ENCODE peak calls at places on chromosome 13, in nine cellular contexts. One of them, this sample, is unnamed.

GRCh38 chr13:36418022-36418805 is 14.1 kb upstream of the CCNA1 start:
- DNase-seq in stromal cell of bone marrow: peak; percentile 37
- DNase-seq in AG08396: no peak
- DNase-seq in stimulated activated CD8-positive, alpha-beta memory T cell treated with anti-CD3 and anti-CD28 coated beads, Interleukin-4, amount 100 ng/mL, for 4 hours: no peak
- DNase-seq in cardiac muscle cell: peak; percentile 72
- DNase-seq in fibroblast of villous mesenchyme: peak; percentile 89
- DNase-seq in fibroblast of lung: peak; percentile 77
- DNase-seq in HT1080: peak; percentile 91
- DNase-seq in AG09309: no peak
- DNase-seq in this sample: no peak

GRCh38 chr13:102847272-102848234 is 1.7 kb downstream of the ERCC5 start:
- DNase-seq in stromal cell of bone marrow: no peak
- DNase-seq in AG08396: no peak
- DNase-seq in stimulated activated CD8-positive, alpha-beta memory T cell treated with anti-CD3 and anti-CD28 coated beads, Interleukin-4, amount 100 ng/mL, for 4 hours: no peak
- DNase-seq in cardiac muscle cell: peak; percentile 60
- DNase-seq in fibroblast of villous mesenchyme: peak; percentile 60
- DNase-seq in fibroblast of lung: peak; percentile 70
- DNase-seq in HT1080: peak; percentile 49
- DNase-seq in AG09309: no peak
- DNase-seq in this sample: no peak

GRCh38 chr13:91017031-91017668 is 330.3 kb upstream of the MIR17HG start:
- DNase-seq in stromal cell of bone marrow: peak; percentile 2
- DNase-seq in AG08396: peak; percentile 23
- DNase-seq in stimulated activated CD8-positive, alpha-beta memory T cell treated with anti-CD3 and anti-CD28 coated beads, Interleukin-4, amount 100 ng/mL, for 4 hours: no peak
- DNase-seq in cardiac muscle cell: peak; percentile 58
- DNase-seq in fibroblast of villous mesenchyme: peak; percentile 10
- DNase-seq in fibroblast of lung: peak; percentile 47
- DNase-seq in HT1080: peak; percentile 73
- DNase-seq in AG09309: no peak
- DNase-seq in this sample: peak; percentile 52

GRCh38 chr13:41649659-41650058 is 192.3 kb downstream of the RGCC start:
- DNase-seq in stromal cell of bone marrow: no peak
- DNase-seq in AG08396: no peak
- DNase-seq in stimulated activated CD8-positive, alpha-beta memory T cell treated with anti-CD3 and anti-CD28 coated beads, Interleukin-4, amount 100 ng/mL, for 4 hours: no peak
- DNase-seq in cardiac muscle cell: peak; percentile 46
- DNase-seq in fibroblast of villous mesenchyme: no peak
- DNase-seq in fibroblast of lung: peak; percentile 42
- DNase-seq in HT1080: no peak
- DNase-seq in AG09309: no peak
- DNase-seq in this sample: peak; percentile 45

GRCh38 chr13:84445776-84446175 is 563.5 kb upstream of the SLITRK1 start:
- DNase-seq in stromal cell of bone marrow: no peak
- DNase-seq in AG08396: peak; percentile 29
- DNase-seq in stimulated activated CD8-positive, alpha-beta memory T cell treated with anti-CD3 and anti-CD28 coated beads, Interleukin-4, amount 100 ng/mL, for 4 hours: no peak
- DNase-seq in cardiac muscle cell: peak; percentile 3
- DNase-seq in fibroblast of villous mesenchyme: no peak
- DNase-seq in fibroblast of lung: no peak
- DNase-seq in HT1080: no peak
- DNase-seq in AG09309: peak; percentile 28
- DNase-seq in this sample: no peak

GRCh38 chr13:71864094-71864980 is 2.7 kb downstream of the DACH1 start:
- DNase-seq in stromal cell of bone marrow: no peak
- DNase-seq in AG08396: no peak
- DNase-seq in stimulated activated CD8-positive, alpha-beta memory T cell treated with anti-CD3 and anti-CD28 coated beads, Interleukin-4, amount 100 ng/mL, for 4 hours: no peak
- DNase-seq in cardiac muscle cell: peak; percentile 5
- DNase-seq in fibroblast of villous mesenchyme: peak; percentile 49
- DNase-seq in fibroblast of lung: peak; percentile 43
- DNase-seq in HT1080: no peak
- DNase-seq in AG09309: no peak
- DNase-seq in this sample: no peak

GRCh38 chr13:109704771-109705628 is 81.4 kb downstream of the IRS2 start:
- DNase-seq in stromal cell of bone marrow: no peak
- DNase-seq in AG08396: no peak
- DNase-seq in stimulated activated CD8-positive, alpha-beta memory T cell treated with anti-CD3 and anti-CD28 coated beads, Interleukin-4, amount 100 ng/mL, for 4 hours: no peak
- DNase-seq in cardiac muscle cell: peak; percentile 42
- DNase-seq in fibroblast of villous mesenchyme: peak; percentile 36
- DNase-seq in fibroblast of lung: peak; percentile 32
- DNase-seq in HT1080: no peak
- DNase-seq in AG09309: no peak
- DNase-seq in this sample: no peak

GRCh38 chr13:40496035-40496810 is 170.2 kb downstream of the FOXO1 start:
- DNase-seq in stromal cell of bone marrow: no peak
- DNase-seq in AG08396: no peak
- DNase-seq in stimulated activated CD8-positive, alpha-beta memory T cell treated with anti-CD3 and anti-CD28 coated beads, Interleukin-4, amount 100 ng/mL, for 4 hours: no peak
- DNase-seq in cardiac muscle cell: no peak
- DNase-seq in fibroblast of villous mesenchyme: no peak
- DNase-seq in fibroblast of lung: no peak
- DNase-seq in HT1080: no peak
- DNase-seq in AG09309: no peak
- DNase-seq in this sample: no peak

GRCh38 chr13:101618440-101619187 is 166.1 kb downstream of the ITGBL1 start:
- DNase-seq in stromal cell of bone marrow: no peak
- DNase-seq in AG08396: no peak
- DNase-seq in stimulated activated CD8-positive, alpha-beta memory T cell treated with anti-CD3 and anti-CD28 coated beads, Interleukin-4, amount 100 ng/mL, for 4 hours: no peak
- DNase-seq in cardiac muscle cell: no peak
- DNase-seq in fibroblast of villous mesenchyme: peak; percentile 17
- DNase-seq in fibroblast of lung: no peak
- DNase-seq in HT1080: no peak
- DNase-seq in AG09309: no peak
- DNase-seq in this sample: no peak

GRCh38 chr13:113650731-113651148 is 7.3 kb downstream of the ATP4B start:
- DNase-seq in stromal cell of bone marrow: no peak
- DNase-seq in AG08396: no peak
- DNase-seq in stimulated activated CD8-positive, alpha-beta memory T cell treated with anti-CD3 and anti-CD28 coated beads, Interleukin-4, amount 100 ng/mL, for 4 hours: no peak
- DNase-seq in cardiac muscle cell: no peak
- DNase-seq in fibroblast of villous mesenchyme: no peak
- DNase-seq in fibroblast of lung: no peak
- DNase-seq in HT1080: no peak
- DNase-seq in AG09309: no peak
- DNase-seq in this sample: no peak

GRCh38 chr13:110644892-110645521 is 29.7 kb downstream of the NAXD start:
- DNase-seq in stromal cell of bone marrow: peak; percentile 14
- DNase-seq in AG08396: peak; percentile 79
- DNase-seq in stimulated activated CD8-positive, alpha-beta memory T cell treated with anti-CD3 and anti-CD28 coated beads, Interleukin-4, amount 100 ng/mL, for 4 hours: no peak
- DNase-seq in cardiac muscle cell: peak; percentile 65
- DNase-seq in fibroblast of villous mesenchyme: peak; percentile 66
- DNase-seq in fibroblast of lung: peak; percentile 64
- DNase-seq in HT1080: no peak
- DNase-seq in AG09309: peak; percentile 4
- DNase-seq in this sample: no peak

GRCh38 chr13:48731957-48732569 is 78.3 kb downstream of the CYSLTR2 start:
- DNase-seq in stromal cell of bone marrow: no peak
- DNase-seq in AG08396: no peak
- DNase-seq in stimulated activated CD8-positive, alpha-beta memory T cell treated with anti-CD3 and anti-CD28 coated beads, Interleukin-4, amount 100 ng/mL, for 4 hours: peak; percentile 27
- DNase-seq in cardiac muscle cell: peak; percentile 52
- DNase-seq in fibroblast of villous mesenchyme: peak; percentile 42
- DNase-seq in fibroblast of lung: no peak
- DNase-seq in HT1080: no peak
- DNase-seq in AG09309: no peak
- DNase-seq in this sample: no peak

GRCh38 chr13:41694902-41695301 is 237.6 kb downstream of the RGCC start:
- DNase-seq in stromal cell of bone marrow: peak; percentile 94
- DNase-seq in AG08396: peak; percentile 57
- DNase-seq in stimulated activated CD8-positive, alpha-beta memory T cell treated with anti-CD3 and anti-CD28 coated beads, Interleukin-4, amount 100 ng/mL, for 4 hours: no peak
- DNase-seq in cardiac muscle cell: peak; percentile 95
- DNase-seq in fibroblast of villous mesenchyme: peak; percentile 98
- DNase-seq in fibroblast of lung: peak; percentile 98
- DNase-seq in HT1080: peak; percentile 88
- DNase-seq in AG09309: peak; percentile 91
- DNase-seq in this sample: no peak

GRCh38 chr13:83065136-83065535 is 817.1 kb downstream of the SLITRK1 start:
- DNase-seq in stromal cell of bone marrow: peak; percentile 83
- DNase-seq in AG08396: peak; percentile 10
- DNase-seq in stimulated activated CD8-positive, alpha-beta memory T cell treated with anti-CD3 and anti-CD28 coated beads, Interleukin-4, amount 100 ng/mL, for 4 hours: no peak
- DNase-seq in cardiac muscle cell: peak; percentile 97
- DNase-seq in fibroblast of villous mesenchyme: peak; percentile 13
- DNase-seq in fibroblast of lung: peak; percentile 97
- DNase-seq in HT1080: peak; percentile 44
- DNase-seq in AG09309: peak; percentile 55
- DNase-seq in this sample: no peak

GRCh38 chr13:24097667-24098066 is 62.9 kb upstream of the SPATA13 start:
- DNase-seq in stromal cell of bone marrow: no peak
- DNase-seq in AG08396: no peak
- DNase-seq in stimulated activated CD8-positive, alpha-beta memory T cell treated with anti-CD3 and anti-CD28 coated beads, Interleukin-4, amount 100 ng/mL, for 4 hours: no peak
- DNase-seq in cardiac muscle cell: no peak
- DNase-seq in fibroblast of villous mesenchyme: no peak
- DNase-seq in fibroblast of lung: no peak
- DNase-seq in HT1080: no peak
- DNase-seq in AG09309: no peak
- DNase-seq in this sample: no peak

GRCh38 chr13:39485314-39485700 is 117.7 kb downstream of the LHFPL6 start:
- DNase-seq in stromal cell of bone marrow: no peak
- DNase-seq in AG08396: no peak
- DNase-seq in stimulated activated CD8-positive, alpha-beta memory T cell treated with anti-CD3 and anti-CD28 coated beads, Interleukin-4, amount 100 ng/mL, for 4 hours: no peak
- DNase-seq in cardiac muscle cell: peak; percentile 35
- DNase-seq in fibroblast of villous mesenchyme: no peak
- DNase-seq in fibroblast of lung: no peak
- DNase-seq in HT1080: no peak
- DNase-seq in AG09309: no peak
- DNase-seq in this sample: no peak

GRCh38 chr13:72643339-72643989 is 84.0 kb downstream of the MZT1 start:
- DNase-seq in stromal cell of bone marrow: peak; percentile 23
- DNase-seq in AG08396: peak; percentile 18
- DNase-seq in stimulated activated CD8-positive, alpha-beta memory T cell treated with anti-CD3 and anti-CD28 coated beads, Interleukin-4, amount 100 ng/mL, for 4 hours: peak; percentile 38
- DNase-seq in cardiac muscle cell: peak; percentile 66
- DNase-seq in fibroblast of villous mesenchyme: peak; percentile 68
- DNase-seq in fibroblast of lung: peak; percentile 64
- DNase-seq in HT1080: no peak
- DNase-seq in AG09309: peak; percentile 3
- DNase-seq in this sample: peak; percentile 70

GRCh38 chr13:74258951-74259350 is 124.7 kb upstream of the KLF12 start:
- DNase-seq in stromal cell of bone marrow: no peak
- DNase-seq in AG08396: no peak
- DNase-seq in stimulated activated CD8-positive, alpha-beta memory T cell treated with anti-CD3 and anti-CD28 coated beads, Interleukin-4, amount 100 ng/mL, for 4 hours: no peak
- DNase-seq in cardiac muscle cell: no peak
- DNase-seq in fibroblast of villous mesenchyme: no peak
- DNase-seq in fibroblast of lung: no peak
- DNase-seq in HT1080: no peak
- DNase-seq in AG09309: no peak
- DNase-seq in this sample: no peak

GRCh38 chr13:99821741-99822140 is 149.8 kb downstream of the ZIC5 start:
- DNase-seq in stromal cell of bone marrow: no peak
- DNase-seq in AG08396: no peak
- DNase-seq in stimulated activated CD8-positive, alpha-beta memory T cell treated with anti-CD3 and anti-CD28 coated beads, Interleukin-4, amount 100 ng/mL, for 4 hours: no peak
- DNase-seq in cardiac muscle cell: no peak
- DNase-seq in fibroblast of villous mesenchyme: no peak
- DNase-seq in fibroblast of lung: no peak
- DNase-seq in HT1080: peak; percentile 37
- DNase-seq in AG09309: no peak
- DNase-seq in this sample: no peak

GRCh38 chr13:52454459-52454824 is 836 bp upstream of the CKAP2 start:
- DNase-seq in stromal cell of bone marrow: no peak
- DNase-seq in AG08396: no peak
- DNase-seq in stimulated activated CD8-positive, alpha-beta memory T cell treated with anti-CD3 and anti-CD28 coated beads, Interleukin-4, amount 100 ng/mL, for 4 hours: no peak
- DNase-seq in cardiac muscle cell: no peak
- DNase-seq in fibroblast of villous mesenchyme: peak; percentile 13
- DNase-seq in fibroblast of lung: peak; percentile 7
- DNase-seq in HT1080: peak; percentile 34
- DNase-seq in AG09309: no peak
- DNase-seq in this sample: peak; percentile 17

GRCh38 chr13:20387006-20387405 is 138.7 kb downstream of the CRYL1 start:
- DNase-seq in stromal cell of bone marrow: no peak
- DNase-seq in AG08396: no peak
- DNase-seq in stimulated activated CD8-positive, alpha-beta memory T cell treated with anti-CD3 and anti-CD28 coated beads, Interleukin-4, amount 100 ng/mL, for 4 hours: no peak
- DNase-seq in cardiac muscle cell: no peak
- DNase-seq in fibroblast of villous mesenchyme: no peak
- DNase-seq in fibroblast of lung: no peak
- DNase-seq in HT1080: no peak
- DNase-seq in AG09309: no peak
- DNase-seq in this sample: no peak

GRCh38 chr13:98353750-98354149 is 176.7 kb upstream of the RNF113B start:
- DNase-seq in stromal cell of bone marrow: no peak
- DNase-seq in AG08396: no peak
- DNase-seq in stimulated activated CD8-positive, alpha-beta memory T cell treated with anti-CD3 and anti-CD28 coated beads, Interleukin-4, amount 100 ng/mL, for 4 hours: no peak
- DNase-seq in cardiac muscle cell: no peak
- DNase-seq in fibroblast of villous mesenchyme: peak; percentile 59
- DNase-seq in fibroblast of lung: no peak
- DNase-seq in HT1080: no peak
- DNase-seq in AG09309: no peak
- DNase-seq in this sample: no peak

GRCh38 chr13:33519561-33520479 is 234.3 kb upstream of the STARD13 start:
- DNase-seq in stromal cell of bone marrow: peak; percentile 77
- DNase-seq in AG08396: peak; percentile 65
- DNase-seq in stimulated activated CD8-positive, alpha-beta memory T cell treated with anti-CD3 and anti-CD28 coated beads, Interleukin-4, amount 100 ng/mL, for 4 hours: no peak
- DNase-seq in cardiac muscle cell: peak; percentile 84
- DNase-seq in fibroblast of villous mesenchyme: peak; percentile 94
- DNase-seq in fibroblast of lung: peak; percentile 57
- DNase-seq in HT1080: peak; percentile 15
- DNase-seq in AG09309: peak; percentile 86
- DNase-seq in this sample: no peak

GRCh38 chr13:48866204-48866603 is 109.5 kb upstream of the FNDC3A start:
- DNase-seq in stromal cell of bone marrow: no peak
- DNase-seq in AG08396: no peak
- DNase-seq in stimulated activated CD8-positive, alpha-beta memory T cell treated with anti-CD3 and anti-CD28 coated beads, Interleukin-4, amount 100 ng/mL, for 4 hours: no peak
- DNase-seq in cardiac muscle cell: peak; percentile 25
- DNase-seq in fibroblast of villous mesenchyme: peak; percentile 40
- DNase-seq in fibroblast of lung: no peak
- DNase-seq in HT1080: no peak
- DNase-seq in AG09309: no peak
- DNase-seq in this sample: no peak

GRCh38 chr13:89541091-89542030 is 1806.1 kb upstream of the MIR17HG start:
- DNase-seq in stromal cell of bone marrow: no peak
- DNase-seq in AG08396: no peak
- DNase-seq in stimulated activated CD8-positive, alpha-beta memory T cell treated with anti-CD3 and anti-CD28 coated beads, Interleukin-4, amount 100 ng/mL, for 4 hours: no peak
- DNase-seq in cardiac muscle cell: no peak
- DNase-seq in fibroblast of villous mesenchyme: no peak
- DNase-seq in fibroblast of lung: no peak
- DNase-seq in HT1080: no peak
- DNase-seq in AG09309: no peak
- DNase-seq in this sample: no peak

GRCh38 chr13:29886446-29886845 is 36.0 kb upstream of the UBL3 start:
- DNase-seq in stromal cell of bone marrow: no peak
- DNase-seq in AG08396: no peak
- DNase-seq in stimulated activated CD8-positive, alpha-beta memory T cell treated with anti-CD3 and anti-CD28 coated beads, Interleukin-4, amount 100 ng/mL, for 4 hours: peak; percentile 20
- DNase-seq in cardiac muscle cell: no peak
- DNase-seq in fibroblast of villous mesenchyme: no peak
- DNase-seq in fibroblast of lung: no peak
- DNase-seq in HT1080: no peak
- DNase-seq in AG09309: no peak
- DNase-seq in this sample: no peak

GRCh38 chr13:30805603-30806011 is 70.3 kb downstream of the ALOX5AP start:
- DNase-seq in stromal cell of bone marrow: no peak
- DNase-seq in AG08396: no peak
- DNase-seq in stimulated activated CD8-positive, alpha-beta memory T cell treated with anti-CD3 and anti-CD28 coated beads, Interleukin-4, amount 100 ng/mL, for 4 hours: no peak
- DNase-seq in cardiac muscle cell: peak; percentile 84
- DNase-seq in fibroblast of villous mesenchyme: no peak
- DNase-seq in fibroblast of lung: no peak
- DNase-seq in HT1080: peak; percentile 74
- DNase-seq in AG09309: no peak
- DNase-seq in this sample: no peak

GRCh38 chr13:110445722-110446569 is 115.6 kb downstream of the RAB20 start:
- DNase-seq in stromal cell of bone marrow: no peak
- DNase-seq in AG08396: no peak
- DNase-seq in stimulated activated CD8-positive, alpha-beta memory T cell treated with anti-CD3 and anti-CD28 coated beads, Interleukin-4, amount 100 ng/mL, for 4 hours: no peak
- DNase-seq in cardiac muscle cell: no peak
- DNase-seq in fibroblast of villous mesenchyme: peak; percentile 31
- DNase-seq in fibroblast of lung: peak; percentile 24
- DNase-seq in HT1080: peak; percentile 41
- DNase-seq in AG09309: no peak
- DNase-seq in this sample: no peak

GRCh38 chr13:41652735-41653361 is 195.5 kb downstream of the RGCC start:
- DNase-seq in stromal cell of bone marrow: peak; percentile 54
- DNase-seq in AG08396: peak; percentile 37
- DNase-seq in stimulated activated CD8-positive, alpha-beta memory T cell treated with anti-CD3 and anti-CD28 coated beads, Interleukin-4, amount 100 ng/mL, for 4 hours: peak; percentile 9
- DNase-seq in cardiac muscle cell: peak; percentile 76
- DNase-seq in fibroblast of villous mesenchyme: peak; percentile 79
- DNase-seq in fibroblast of lung: peak; percentile 84
- DNase-seq in HT1080: peak; percentile 34
- DNase-seq in AG09309: no peak
- DNase-seq in this sample: peak; percentile 63

GRCh38 chr13:92500192-92500591 is 726.4 kb upstream of the GPC6 start:
- DNase-seq in stromal cell of bone marrow: no peak
- DNase-seq in AG08396: no peak
- DNase-seq in stimulated activated CD8-positive, alpha-beta memory T cell treated with anti-CD3 and anti-CD28 coated beads, Interleukin-4, amount 100 ng/mL, for 4 hours: no peak
- DNase-seq in cardiac muscle cell: no peak
- DNase-seq in fibroblast of villous mesenchyme: no peak
- DNase-seq in fibroblast of lung: no peak
- DNase-seq in HT1080: no peak
- DNase-seq in AG09309: no peak
- DNase-seq in this sample: peak; percentile 51